ENCODE peak calls at places on chromosomes 13 and 19, in nine cellular contexts. G is A673; U is body of pancreas; Z is CD4-positive, CD25-positive, alpha-beta regulatory T cell; T is gastrocnemius medialis; A is transverse colon; M is fibroblast of lung; F is PC-3; C is ascending aorta. Y is an unnamed sample. For H3K27me3 and H3K36me3, the result is how much of the 10 kb centered on the place peaks cover.

GRCh38 chr19:38691938-38692457 is 44.5 kb downstream of the ACTN4 start:
- DNase-seq in M (peak), G (no peak), C (peak), U (no peak), A (peak), T (peak), Z (no peak), F (no peak), Y (no peak)

GRCh38 chr19:294819-295686 is 3.9 kb upstream of the PLPP2 start:
- DNase-seq in C (no peak), G (peak), Z (peak), U (peak), M (no peak), T (no peak), A (peak), F (no peak), Y (peak)

GRCh38 chr19:12603714-12604113 is 6.9 kb downstream of the ZNF490 start:
- DNase-seq in M (peak), A (peak), F (no peak), T (no peak), U (no peak), Z (peak), C (no peak), G (peak), Y (no peak)

GRCh38 chr13:44116562-44117315 is 237.0 kb downstream of the LACC1 start:
- DNase-seq in M (peak), F (no peak), A (no peak), G (peak), U (no peak), T (no peak), C (no peak), Z (no peak), Y (no peak)

GRCh38 chr13:91346848-91347211 is 657 bp upstream of the MIR17HG start:
- DNase-seq in T (peak), G (no peak), Z (peak), F (peak), A (peak), M (no peak), C (no peak), U (peak), Y (peak)

GRCh38 chr13:35876601-35877000 is 254.6 kb downstream of the DCLK1 start:
- DNase-seq in Z (no peak), G (no peak), C (no peak), M (peak), U (no peak), T (no peak), F (no peak), A (no peak), Y (no peak)

GRCh38 chr13:34678154-34678553 is 263.9 kb upstream of the NBEA start:
- DNase-seq in U (no peak), F (peak), G (no peak), A (no peak), T (no peak), C (no peak), Z (no peak), M (peak), Y (no peak)

GRCh38 chr13:49627831-49628652 is at the start of gene ARL11:
- DNase-seq in G (no peak), C (peak), F (no peak), T (peak), Z (peak), A (peak), M (no peak), U (no peak), Y (peak)

GRCh38 chr13:44266305-44266704 is 107.3 kb upstream of the SERP2 start:
- DNase-seq in M (no peak), A (no peak), F (no peak), Z (no peak), U (no peak), T (no peak), C (no peak), G (no peak), Y (no peak)

GRCh38 chr13:93709511-93710244 is 483.1 kb downstream of the GPC6 start:
- DNase-seq in T (no peak), G (peak), F (no peak), U (no peak), C (no peak), Z (no peak), A (no peak), M (peak), Y (no peak)

GRCh38 chr13:36251528-36251927 is 37.2 kb upstream of the SOHLH2 start:
- DNase-seq in A (no peak), U (no peak), C (no peak), T (no peak), G (no peak), Z (no peak), M (peak), F (peak), Y (no peak)

GRCh38 chr19:497861-498590 is 1.7 kb downstream of the MADCAM1 start:
- DNase-seq in M (no peak), Z (no peak), G (no peak), T (no peak), A (no peak), F (no peak), C (no peak), U (no peak), Y (no peak)

GRCh38 chr19:43651758-43652545 is 12.3 kb upstream of the CADM4 start:
- DNase-seq in Z (peak), U (peak), A (peak), T (peak), M (peak), G (peak), F (peak), C (no peak), Y (peak)

GRCh38 chr19:275000-275399 is 16.2 kb downstream of the PLPP2 start:
- DNase-seq in G (no peak), A (no peak), U (no peak), C (no peak), T (no peak), Z (no peak), M (no peak), F (no peak), Y (no peak)

GRCh38 chr13:48233886-48234488 is 981 bp downstream of the ITM2B start:
- DNase-seq in T (no peak), U (no peak), A (no peak), F (peak), C (no peak), G (no peak), M (peak), Z (no peak), Y (peak)

GRCh38 chr19:20923077-20923871 is at the start of gene ZNF85:
- DNase-seq in C (peak), M (peak), A (peak), U (peak), Z (peak), T (peak), G (peak), F (peak), Y (peak)

GRCh38 chr13:73741111-73741510 is 393.1 kb downstream of the KLF12 start:
- DNase-seq in G (no peak), C (no peak), A (no peak), Z (no peak), M (peak), T (no peak), F (no peak), U (no peak), Y (no peak)

GRCh38 chr19:9586764-9587163 is 2.5 kb upstream of the ZNF121 start:
- DNase-seq in M (peak), Z (peak), A (peak), U (peak), G (peak), F (peak), T (peak), C (peak), Y (peak)

GRCh38 chr13:26074706-26075105 is 22.9 kb upstream of the SHISA2 start:
- DNase-seq in G (no peak), A (no peak), F (peak), M (peak), Z (no peak), C (no peak), T (no peak), U (no peak), Y (no peak)

GRCh38 chr13:61255035-61255796 is 160.4 kb downstream of the PCDH20 start:
- DNase-seq in F (peak), Z (no peak), U (no peak), G (peak), M (peak), C (no peak), T (no peak), A (no peak), Y (no peak)

GRCh38 chr13:97223711-97224461 is 1.8 kb downstream of the MBNL2 start:
- DNase-seq in C (peak), A (peak), G (peak), U (peak), M (peak), T (peak), Z (peak), F (peak), Y (peak)

GRCh38 chr13:101998129-101998528 is 403.7 kb downstream of the FGF14 start:
- DNase-seq in U (no peak), C (no peak), M (no peak), A (no peak), G (no peak), F (no peak), T (no peak), Z (no peak), Y (no peak)

GRCh38 chr19:13826652-13827235 is 31.5 kb downstream of the ZSWIM4 start:
- DNase-seq in F (no peak), C (no peak), Z (no peak), U (no peak), T (no peak), M (no peak), G (no peak), A (no peak), Y (no peak)

GRCh38 chr19:6489278-6490061 is 7.9 kb upstream of the DENND1C start:
- DNase-seq in A (no peak), F (no peak), C (no peak), T (no peak), M (no peak), U (no peak), Z (no peak), G (no peak), Y (no peak)

GRCh38 chr13:98834254-98834960 is 81.9 kb upstream of the SLC15A1 start:
- DNase-seq in Z (no peak), T (no peak), C (no peak), M (no peak), F (no peak), A (no peak), G (no peak), U (no peak), Y (no peak)
- H3K27me3 ChIP-seq in Z (under half), T (under half), C (under half), M (under half), F (under half), A (under half), G (under half), U (under half), Y (under half)

DNA sequence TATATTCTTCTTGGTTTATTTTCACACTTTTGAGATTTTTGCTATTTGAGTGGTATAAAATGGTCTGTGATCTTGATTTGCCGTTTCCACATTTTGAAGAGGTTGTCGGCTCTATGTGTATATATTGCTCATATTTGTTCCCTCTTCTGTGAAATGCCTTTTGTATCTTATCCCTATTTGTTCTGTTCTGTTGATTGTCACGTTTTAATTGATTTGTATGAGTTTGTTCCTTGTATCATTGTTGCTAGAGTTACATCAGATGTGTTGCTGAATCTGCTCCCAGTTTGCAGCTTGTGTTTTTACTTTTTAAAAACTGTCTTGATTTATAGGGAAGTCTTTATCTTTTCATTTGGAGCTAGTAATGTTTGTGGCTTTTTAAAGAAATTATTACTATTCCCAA is 17.1 kb downstream of the USPL1 start:
- DNase-seq in Z (no peak), U (no peak), T (no peak), G (no peak), C (no peak), A (no peak), F (no peak), M (no peak), Y (no peak)
- H3K36me3 ChIP-seq in Z (half or more), U (under half), T (under half), G (half or more), C (under half), A (under half), F (under half), M (under half), Y (under half)

GRCh38 chr13:99659234-99659633 is 158.0 kb downstream of the TM9SF2 start:
- DNase-seq in M (no peak), Z (no peak), G (no peak), C (no peak), T (no peak), A (no peak), F (no peak), U (no peak), Y (no peak)
- H3K27ac ChIP-seq in M (no peak), Z (peak), G (peak), C (no peak), T (no peak), A (peak), F (no peak), U (no peak), Y (no peak)

DNA sequence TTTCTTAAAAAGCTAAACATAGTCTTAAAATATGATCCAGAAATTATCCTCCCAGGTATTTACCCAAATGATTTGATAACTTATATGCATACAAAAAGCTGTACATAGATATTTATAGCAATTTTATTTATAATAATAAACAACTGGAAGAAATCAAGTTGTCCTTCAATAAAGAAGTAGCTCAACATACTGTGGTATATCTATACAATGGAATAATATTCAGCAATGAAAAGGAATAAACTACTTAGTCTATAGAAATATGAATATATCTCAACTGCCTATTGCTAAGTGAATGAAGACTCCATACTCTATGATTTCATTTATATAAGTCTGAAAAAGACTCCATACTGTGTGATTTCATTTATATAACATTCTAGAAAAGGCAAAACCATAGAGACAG is 47.1 kb upstream of the SLAIN1 start:
- DNase-seq in C (no peak), Z (no peak), M (no peak), F (no peak), U (no peak), A (no peak), G (no peak), T (no peak), Y (no peak)
- H3K27me3 ChIP-seq in C (under half), Z (under half), M (under half), F (under half), U (under half), A (under half), G (under half), T (under half), Y (under half)

GRCh38 chr19:11166281-11167142 is 10.9 kb upstream of the SPC24 start:
- DNase-seq in U (no peak), A (no peak), T (peak), C (no peak), G (no peak), F (no peak), Z (no peak), M (no peak), Y (no peak)
- H3K36me3 ChIP-seq in U (under half), A (under half), T (under half), C (under half), G (under half), F (under half), Z (under half), M (under half), Y (under half)

GRCh38 chr19:28641395-28641794 is 571.6 kb downstream of the UQCRFS1 start:
- DNase-seq in Z (no peak), A (no peak), T (no peak), M (no peak), G (no peak), C (no peak), F (no peak), U (no peak), Y (no peak)

GRCh38 chr19:28644261-28644660 is 568.7 kb downstream of the UQCRFS1 start:
- DNase-seq in T (no peak), A (no peak), G (no peak), U (no peak), C (no peak), F (no peak), Z (no peak), M (no peak), Y (no peak)

GRCh38 chr19:28642787-28643186 is 570.2 kb downstream of the UQCRFS1 start:
- DNase-seq in M (no peak), Z (no peak), U (no peak), C (no peak), F (no peak), T (no peak), G (no peak), A (no peak), Y (no peak)

GRCh38 chr19:28643284-28643683 is 569.7 kb downstream of the UQCRFS1 start:
- DNase-seq in M (no peak), Z (no peak), F (no peak), T (no peak), U (no peak), G (no peak), C (no peak), A (no peak), Y (no peak)

DNA sequence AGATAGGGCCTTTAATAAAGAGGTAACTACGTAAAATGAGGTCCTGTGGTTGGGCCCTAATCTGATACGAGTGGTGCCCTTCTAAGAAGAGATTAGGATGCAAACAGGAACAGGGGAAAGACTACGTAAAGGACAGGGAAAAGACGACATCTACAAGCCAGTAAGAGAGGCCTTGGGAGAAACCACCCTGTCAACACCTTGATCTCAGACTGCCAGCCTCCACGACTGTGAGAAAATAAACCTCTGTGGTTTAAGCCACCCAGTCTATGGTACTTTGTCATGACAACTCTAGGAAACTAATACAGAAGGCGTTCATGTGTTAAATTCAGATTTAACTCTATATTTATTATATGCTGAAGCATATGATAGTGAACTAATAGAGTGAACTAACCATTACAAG is 566.3 kb downstream of the UQCRFS1 start:
- DNase-seq in F (no peak), T (no peak), G (no peak), U (no peak), M (no peak), C (no peak), Z (no peak), A (no peak), Y (no peak)
- H3K27ac ChIP-seq in F (no peak), T (no peak), G (no peak), U (no peak), M (no peak), C (no peak), Z (no peak), A (no peak), Y (no peak)

GRCh38 chr19:50551034-50551712 is 17.1 kb downstream of the LRRC4B start:
- DNase-seq in F (no peak), Z (no peak), T (no peak), G (no peak), M (no peak), A (no peak), U (no peak), C (no peak), Y (no peak)
- H3K27me3 ChIP-seq in F (half or more), Z (under half), T (half or more), G (under half), M (under half), A (half or more), U (under half), C (under half), Y (under half)

GRCh38 chr19:16581971-16582343 is 9.7 kb upstream of the SLC35E1 start:
- DNase-seq in F (no peak), T (peak), Z (no peak), C (no peak), M (no peak), A (no peak), U (no peak), G (no peak), Y (no peak)

GRCh38 chr19:16579381-16579780 is 7.2 kb upstream of the SLC35E1 start:
- DNase-seq in C (no peak), Z (no peak), A (no peak), U (no peak), G (no peak), T (no peak), F (no peak), M (no peak), Y (no peak)

GRCh38 chr19:16584825-16585801 is 12.9 kb upstream of the SLC35E1 start:
- DNase-seq in M (no peak), Z (no peak), A (no peak), T (no peak), U (no peak), G (no peak), F (no peak), C (no peak), Y (no peak)

GRCh38 chr19:16582486-16583261 is 10.5 kb upstream of the SLC35E1 start:
- DNase-seq in C (no peak), M (no peak), G (no peak), Z (no peak), T (no peak), F (no peak), U (no peak), A (no peak), Y (no peak)

GRCh38 chr19:16581145-16581970 is 9.1 kb upstream of the SLC35E1 start:
- DNase-seq in T (peak), C (no peak), A (no peak), G (no peak), F (no peak), U (peak), M (no peak), Z (no peak), Y (no peak)
- H3K36me3 ChIP-seq in T (under half), C (under half), A (under half), G (under half), F (under half), U (under half), M (under half), Z (under half), Y (under half)

Y was measured in small intestine.